ENCODE peak calls at places on chromosome 20, in nine cellular contexts. One of them, this sample, is unnamed.

GRCh38 chr20:37095609-37096414 is at the start of gene RBL1:
- DNase-seq in cardiac fibroblast: peak; percentile 91
- DNase-seq in foreskin fibroblast: peak; percentile 78
- DNase-seq in tibial nerve: peak; percentile 57
- DNase-seq in RWPE1: peak; percentile 95
- DNase-seq in endothelial cell: peak; percentile 67
- DNase-seq in fibroblast of pulmonary artery: peak; percentile 78
- DNase-seq in dorsolateral prefrontal cortex: peak; percentile 78
- DNase-seq in adrenal gland: peak; percentile 68
- DNase-seq in this sample: peak; percentile 64

GRCh38 chr20:11140359-11140758 is 466.6 kb upstream of the JAG1 start:
- DNase-seq in cardiac fibroblast: peak; percentile 97
- DNase-seq in foreskin fibroblast: peak; percentile 70
- DNase-seq in tibial nerve: no peak
- DNase-seq in RWPE1: peak; percentile 63
- DNase-seq in endothelial cell: no peak
- DNase-seq in fibroblast of pulmonary artery: peak; percentile 94
- DNase-seq in dorsolateral prefrontal cortex: no peak
- DNase-seq in adrenal gland: no peak
- DNase-seq in this sample: no peak

GRCh38 chr20:63980317-63980805 is 571 bp upstream of the PRPF6 start:
- DNase-seq in cardiac fibroblast: no peak
- DNase-seq in foreskin fibroblast: no peak
- DNase-seq in tibial nerve: no peak
- DNase-seq in RWPE1: peak; percentile 91
- DNase-seq in endothelial cell: no peak
- DNase-seq in fibroblast of pulmonary artery: no peak
- DNase-seq in dorsolateral prefrontal cortex: no peak
- DNase-seq in adrenal gland: no peak
- DNase-seq in this sample: no peak

GRCh38 chr20:61803903-61804804 is 261.5 kb downstream of the TAF4 start:
- DNase-seq in cardiac fibroblast: peak; percentile 4
- DNase-seq in foreskin fibroblast: peak; percentile 14
- DNase-seq in tibial nerve: no peak
- DNase-seq in RWPE1: no peak
- DNase-seq in endothelial cell: no peak
- DNase-seq in fibroblast of pulmonary artery: peak; percentile 4
- DNase-seq in dorsolateral prefrontal cortex: no peak
- DNase-seq in adrenal gland: no peak
- DNase-seq in this sample: peak; percentile 20

GRCh38 chr20:4135385-4136077 is 120.2 kb upstream of the RNF24 start:
- DNase-seq in cardiac fibroblast: peak; percentile 99
- DNase-seq in foreskin fibroblast: peak; percentile 97
- DNase-seq in tibial nerve: no peak
- DNase-seq in RWPE1: peak; percentile 98
- DNase-seq in endothelial cell: no peak
- DNase-seq in fibroblast of pulmonary artery: peak; percentile 98
- DNase-seq in dorsolateral prefrontal cortex: no peak
- DNase-seq in adrenal gland: peak; percentile 55
- DNase-seq in this sample: no peak

GRCh38 chr20:18805881-18806280 is 7.7 kb upstream of the SCP2D1 start:
- DNase-seq in cardiac fibroblast: peak; percentile 9
- DNase-seq in foreskin fibroblast: peak; percentile 15
- DNase-seq in tibial nerve: no peak
- DNase-seq in RWPE1: peak; percentile 64
- DNase-seq in endothelial cell: no peak
- DNase-seq in fibroblast of pulmonary artery: no peak
- DNase-seq in dorsolateral prefrontal cortex: no peak
- DNase-seq in adrenal gland: no peak
- DNase-seq in this sample: no peak

GRCh38 chr20:24797864-24798655 is 151.0 kb upstream of the CST7 start:
- DNase-seq in cardiac fibroblast: no peak
- DNase-seq in foreskin fibroblast: no peak
- DNase-seq in tibial nerve: no peak
- DNase-seq in RWPE1: no peak
- DNase-seq in endothelial cell: no peak
- DNase-seq in fibroblast of pulmonary artery: no peak
- DNase-seq in dorsolateral prefrontal cortex: no peak
- DNase-seq in adrenal gland: no peak
- DNase-seq in this sample: no peak

GRCh38 chr20:25251558-25251957 is 3.7 kb downstream of the PYGB start:
- DNase-seq in cardiac fibroblast: no peak
- DNase-seq in foreskin fibroblast: no peak
- DNase-seq in tibial nerve: no peak
- DNase-seq in RWPE1: no peak
- DNase-seq in endothelial cell: no peak
- DNase-seq in fibroblast of pulmonary artery: no peak
- DNase-seq in dorsolateral prefrontal cortex: peak; percentile 34
- DNase-seq in adrenal gland: no peak
- DNase-seq in this sample: no peak

GRCh38 chr20:25195962-25196700 is 619 bp downstream of the ENTPD6 start:
- DNase-seq in cardiac fibroblast: peak; percentile 17
- DNase-seq in foreskin fibroblast: peak; percentile 5
- DNase-seq in tibial nerve: no peak
- DNase-seq in RWPE1: peak; percentile 35
- DNase-seq in endothelial cell: peak; percentile 38
- DNase-seq in fibroblast of pulmonary artery: no peak
- DNase-seq in dorsolateral prefrontal cortex: no peak
- DNase-seq in adrenal gland: peak; percentile 37
- DNase-seq in this sample: peak; percentile 68

GRCh38 chr20:58622671-58623578 is 28.2 kb upstream of the STX16 start:
- DNase-seq in cardiac fibroblast: peak; percentile 49
- DNase-seq in foreskin fibroblast: no peak
- DNase-seq in tibial nerve: no peak
- DNase-seq in RWPE1: no peak
- DNase-seq in endothelial cell: no peak
- DNase-seq in fibroblast of pulmonary artery: no peak
- DNase-seq in dorsolateral prefrontal cortex: no peak
- DNase-seq in adrenal gland: peak; percentile 51
- DNase-seq in this sample: no peak

GRCh38 chr20:14481863-14482262 is 144.5 kb upstream of the FLRT3 start:
- DNase-seq in cardiac fibroblast: peak; percentile 73
- DNase-seq in foreskin fibroblast: peak; percentile 90
- DNase-seq in tibial nerve: no peak
- DNase-seq in RWPE1: peak; percentile 68
- DNase-seq in endothelial cell: no peak
- DNase-seq in fibroblast of pulmonary artery: peak; percentile 78
- DNase-seq in dorsolateral prefrontal cortex: no peak
- DNase-seq in adrenal gland: no peak
- DNase-seq in this sample: no peak

GRCh38 chr20:8176276-8176675 is 44.2 kb downstream of the PLCB1 start:
- DNase-seq in cardiac fibroblast: no peak
- DNase-seq in foreskin fibroblast: no peak
- DNase-seq in tibial nerve: no peak
- DNase-seq in RWPE1: no peak
- DNase-seq in endothelial cell: no peak
- DNase-seq in fibroblast of pulmonary artery: no peak
- DNase-seq in dorsolateral prefrontal cortex: no peak
- DNase-seq in adrenal gland: no peak
- DNase-seq in this sample: no peak

GRCh38 chr20:3731944-3732326 is 550 bp upstream of the HSPA12B start:
- DNase-seq in cardiac fibroblast: no peak
- DNase-seq in foreskin fibroblast: no peak
- DNase-seq in tibial nerve: no peak
- DNase-seq in RWPE1: no peak
- DNase-seq in endothelial cell: no peak
- DNase-seq in fibroblast of pulmonary artery: no peak
- DNase-seq in dorsolateral prefrontal cortex: no peak
- DNase-seq in adrenal gland: no peak
- DNase-seq in this sample: no peak

GRCh38 chr20:45470262-45470931 is 844 bp downstream of the WFDC2 start:
- DNase-seq in cardiac fibroblast: no peak
- DNase-seq in foreskin fibroblast: no peak
- DNase-seq in tibial nerve: no peak
- DNase-seq in RWPE1: no peak
- DNase-seq in endothelial cell: peak; percentile 51
- DNase-seq in fibroblast of pulmonary artery: peak; percentile 16
- DNase-seq in dorsolateral prefrontal cortex: no peak
- DNase-seq in adrenal gland: peak; percentile 26
- DNase-seq in this sample: peak; percentile 54

GRCh38 chr20:37352611-37352980 is 6.7 kb downstream of the SRC start:
- DNase-seq in cardiac fibroblast: no peak
- DNase-seq in foreskin fibroblast: no peak
- DNase-seq in tibial nerve: no peak
- DNase-seq in RWPE1: no peak
- DNase-seq in endothelial cell: no peak
- DNase-seq in fibroblast of pulmonary artery: no peak
- DNase-seq in dorsolateral prefrontal cortex: no peak
- DNase-seq in adrenal gland: no peak
- DNase-seq in this sample: no peak

GRCh38 chr20:52105573-52106422 is 85.8 kb downstream of the ZFP64 start:
- DNase-seq in cardiac fibroblast: peak; percentile 53
- DNase-seq in foreskin fibroblast: peak; percentile 38
- DNase-seq in tibial nerve: no peak
- DNase-seq in RWPE1: peak; percentile 79
- DNase-seq in endothelial cell: peak; percentile 31
- DNase-seq in fibroblast of pulmonary artery: peak; percentile 40
- DNase-seq in dorsolateral prefrontal cortex: no peak
- DNase-seq in adrenal gland: no peak
- DNase-seq in this sample: peak; percentile 46

GRCh38 chr20:38790210-38791053 is 15.1 kb upstream of the PPP1R16B start:
- DNase-seq in cardiac fibroblast: peak; percentile 63
- DNase-seq in foreskin fibroblast: no peak
- DNase-seq in tibial nerve: no peak
- DNase-seq in RWPE1: peak; percentile 96
- DNase-seq in endothelial cell: peak; percentile 32
- DNase-seq in fibroblast of pulmonary artery: peak; percentile 67
- DNase-seq in dorsolateral prefrontal cortex: no peak
- DNase-seq in adrenal gland: peak; percentile 31
- DNase-seq in this sample: no peak
- TF ChIP-seq CTCF in cardiac fibroblast: peak; percentile 64
- TF ChIP-seq CTCF in foreskin fibroblast: peak; percentile 66
- TF ChIP-seq CTCF in tibial nerve: peak; percentile 61
- TF ChIP-seq CTCF in RWPE1: no peak
- TF ChIP-seq CTCF in endothelial cell: peak; percentile 66
- TF ChIP-seq CTCF in fibroblast of pulmonary artery: peak; percentile 68
- TF ChIP-seq CTCF in dorsolateral prefrontal cortex: peak; percentile 46
- TF ChIP-seq CTCF in adrenal gland: peak; percentile 50
- TF ChIP-seq CTCF in this sample: peak; percentile 53

GRCh38 chr20:57061058-57061900 is 205.2 kb downstream of the BMP7 start:
- DNase-seq in cardiac fibroblast: no peak
- DNase-seq in foreskin fibroblast: peak; percentile 30
- DNase-seq in tibial nerve: no peak
- DNase-seq in RWPE1: peak; percentile 79
- DNase-seq in endothelial cell: peak; percentile 74
- DNase-seq in fibroblast of pulmonary artery: peak; percentile 3
- DNase-seq in dorsolateral prefrontal cortex: peak; percentile 40
- DNase-seq in adrenal gland: no peak
- DNase-seq in this sample: peak; percentile 79
- TF ChIP-seq CTCF in cardiac fibroblast: no peak
- TF ChIP-seq CTCF in foreskin fibroblast: peak; percentile 49
- TF ChIP-seq CTCF in tibial nerve: peak; percentile 4
- TF ChIP-seq CTCF in RWPE1: no peak
- TF ChIP-seq CTCF in endothelial cell: peak; percentile 36
- TF ChIP-seq CTCF in fibroblast of pulmonary artery: peak; percentile 14
- TF ChIP-seq CTCF in dorsolateral prefrontal cortex: peak; percentile 43
- TF ChIP-seq CTCF in adrenal gland: no peak
- TF ChIP-seq CTCF in this sample: peak; percentile 37

GRCh38 chr20:56166781-56167465 is 81.6 kb upstream of the MC3R start:
- DNase-seq in cardiac fibroblast: no peak
- DNase-seq in foreskin fibroblast: no peak
- DNase-seq in tibial nerve: no peak
- DNase-seq in RWPE1: no peak
- DNase-seq in endothelial cell: no peak
- DNase-seq in fibroblast of pulmonary artery: no peak
- DNase-seq in dorsolateral prefrontal cortex: no peak
- DNase-seq in adrenal gland: no peak
- DNase-seq in this sample: no peak

GRCh38 chr20:56175884-56176283 is 72.6 kb upstream of the MC3R start:
- DNase-seq in cardiac fibroblast: no peak
- DNase-seq in foreskin fibroblast: no peak
- DNase-seq in tibial nerve: no peak
- DNase-seq in RWPE1: no peak
- DNase-seq in endothelial cell: no peak
- DNase-seq in fibroblast of pulmonary artery: no peak
- DNase-seq in dorsolateral prefrontal cortex: no peak
- DNase-seq in adrenal gland: no peak
- DNase-seq in this sample: no peak

GRCh38 chr20:56174416-56174815 is 74.1 kb upstream of the MC3R start:
- DNase-seq in cardiac fibroblast: no peak
- DNase-seq in foreskin fibroblast: no peak
- DNase-seq in tibial nerve: no peak
- DNase-seq in RWPE1: no peak
- DNase-seq in endothelial cell: no peak
- DNase-seq in fibroblast of pulmonary artery: no peak
- DNase-seq in dorsolateral prefrontal cortex: no peak
- DNase-seq in adrenal gland: no peak
- DNase-seq in this sample: no peak

DNA sequence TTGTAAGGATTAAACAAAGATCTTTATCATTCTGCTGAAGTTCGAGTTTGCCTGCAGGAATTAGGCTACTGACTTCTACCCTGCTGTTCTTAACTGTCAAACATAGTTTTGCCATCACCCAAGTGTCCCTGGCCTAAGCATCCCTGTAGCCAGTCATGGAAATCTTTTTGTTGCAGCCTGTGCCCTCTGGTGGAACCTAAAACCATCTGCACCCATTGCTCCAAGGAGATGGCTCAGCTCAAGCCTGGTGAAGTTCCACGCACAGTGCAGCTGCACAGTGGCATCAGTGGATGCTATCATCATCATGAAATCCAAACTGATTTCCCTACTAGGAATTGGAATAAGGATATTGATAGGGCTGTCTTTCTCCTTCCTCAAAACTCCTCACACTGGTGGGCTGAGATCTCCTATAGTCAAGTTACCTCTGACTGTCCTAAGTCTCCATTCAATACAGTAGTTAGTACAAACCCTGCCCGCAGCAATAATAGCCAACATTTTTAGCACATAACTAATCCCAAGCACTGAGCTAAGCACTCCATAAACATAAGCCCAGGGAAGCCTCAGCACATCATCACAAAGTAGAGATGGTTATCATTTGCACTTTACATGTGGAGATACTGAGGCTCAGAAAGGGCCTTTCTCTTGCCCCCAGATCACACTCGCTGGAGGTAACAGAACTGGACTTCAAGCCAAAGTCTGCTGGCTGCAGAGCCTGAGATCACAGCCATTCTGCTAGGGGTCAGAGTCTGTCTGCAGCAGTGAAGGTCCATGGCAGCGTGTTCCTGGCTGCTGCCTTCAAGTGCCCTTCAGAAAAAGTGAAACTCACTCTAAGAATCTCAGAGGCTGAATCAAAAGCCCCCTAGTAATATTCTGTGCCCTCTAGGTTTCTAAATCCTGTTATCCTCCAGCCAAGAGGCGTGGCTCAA is 77.2 kb upstream of the MC3R start:
- DNase-seq in cardiac fibroblast: peak; percentile 7
- DNase-seq in foreskin fibroblast: no peak
- DNase-seq in tibial nerve: no peak
- DNase-seq in RWPE1: peak; percentile 41
- DNase-seq in endothelial cell: no peak
- DNase-seq in fibroblast of pulmonary artery: no peak
- DNase-seq in dorsolateral prefrontal cortex: peak; percentile 34
- DNase-seq in adrenal gland: peak; percentile 33
- DNase-seq in this sample: no peak
- TF ChIP-seq CTCF in cardiac fibroblast: peak; percentile 13
- TF ChIP-seq CTCF in foreskin fibroblast: no peak
- TF ChIP-seq CTCF in tibial nerve: peak; percentile 7
- TF ChIP-seq CTCF in RWPE1: peak; percentile 39
- TF ChIP-seq CTCF in endothelial cell: no peak
- TF ChIP-seq CTCF in fibroblast of pulmonary artery: no peak
- TF ChIP-seq CTCF in dorsolateral prefrontal cortex: peak; percentile 76
- TF ChIP-seq CTCF in adrenal gland: peak; percentile 51
- TF ChIP-seq CTCF in this sample: no peak

GRCh38 chr20:768426-768978 is at the start of gene SLC52A3:
- DNase-seq in cardiac fibroblast: no peak
- DNase-seq in foreskin fibroblast: no peak
- DNase-seq in tibial nerve: no peak
- DNase-seq in RWPE1: peak; percentile 71
- DNase-seq in endothelial cell: peak; percentile 56
- DNase-seq in fibroblast of pulmonary artery: no peak
- DNase-seq in dorsolateral prefrontal cortex: no peak
- DNase-seq in adrenal gland: no peak
- DNase-seq in this sample: no peak
- TF ChIP-seq CTCF in cardiac fibroblast: peak; percentile 15
- TF ChIP-seq CTCF in foreskin fibroblast: no peak
- TF ChIP-seq CTCF in tibial nerve: peak; percentile 13
- TF ChIP-seq CTCF in RWPE1: peak; percentile 6
- TF ChIP-seq CTCF in endothelial cell: peak; percentile 10
- TF ChIP-seq CTCF in fibroblast of pulmonary artery: no peak
- TF ChIP-seq CTCF in dorsolateral prefrontal cortex: peak; percentile 45
- TF ChIP-seq CTCF in adrenal gland: no peak
- TF ChIP-seq CTCF in this sample: no peak